ENCODE peak calls at places on chromosome 2, in ten cellular contexts. S, T, L, Y, B, N, R, H, A and F are unnamed samples.

GRCh38 chr2:186543561-186544131 is 46.2 kb upstream of the ITGAV start:
- DNase-seq in A (peak), T (no peak), N (peak), H (peak), B (peak), Y (peak), R (peak), S (no peak), L (no peak), F (peak)

GRCh38 chr2:230866704-230867561 is 2.2 kb downstream of the ITM2C start:
- DNase-seq in S (no peak), H (peak), R (no peak), T (no peak), B (no peak), Y (peak), L (peak), A (peak), N (no peak), F (peak)

GRCh38 chr2:1818404-1818803 is 74.1 kb upstream of the PXDN start:
- DNase-seq in H (no peak), Y (no peak), B (no peak), S (no peak), T (no peak), A (peak), L (no peak), N (no peak), R (no peak), F (no peak)

GRCh38 chr2:200509227-200509607 is 651 bp downstream of the KCTD18 start:
- DNase-seq in S (peak), Y (peak), T (peak), L (peak), H (no peak), B (no peak), N (no peak), A (no peak), R (no peak), F (no peak)

GRCh38 chr2:50765146-50765545 is 266.8 kb downstream of the NRXN1 start:
- DNase-seq in T (no peak), N (no peak), B (no peak), Y (peak), H (no peak), A (no peak), R (no peak), S (no peak), L (no peak), F (no peak)

GRCh38 chr2:8571286-8571791 is 110.5 kb upstream of the ID2 start:
- DNase-seq in H (no peak), A (no peak), Y (no peak), S (no peak), L (no peak), N (no peak), R (no peak), T (no peak), B (no peak), F (no peak)

GRCh38 chr2:64524604-64525322 is 635 bp downstream of the AFTPH start:
- DNase-seq in R (no peak), B (no peak), L (peak), H (peak), N (no peak), A (peak), T (peak), S (peak), Y (peak), F (peak)

GRCh38 chr2:169393068-169393590 is 30.8 kb upstream of the LRP2 start:
- DNase-seq in A (no peak), L (no peak), N (no peak), B (no peak), T (no peak), H (no peak), R (no peak), S (peak), Y (peak), F (no peak)

GRCh38 chr2:86704482-86704971 is 15.6 kb upstream of the RMND5A start:
- DNase-seq in R (peak), B (peak), H (peak), S (no peak), Y (peak), A (peak), L (no peak), T (peak), N (peak), F (peak)

DNA sequence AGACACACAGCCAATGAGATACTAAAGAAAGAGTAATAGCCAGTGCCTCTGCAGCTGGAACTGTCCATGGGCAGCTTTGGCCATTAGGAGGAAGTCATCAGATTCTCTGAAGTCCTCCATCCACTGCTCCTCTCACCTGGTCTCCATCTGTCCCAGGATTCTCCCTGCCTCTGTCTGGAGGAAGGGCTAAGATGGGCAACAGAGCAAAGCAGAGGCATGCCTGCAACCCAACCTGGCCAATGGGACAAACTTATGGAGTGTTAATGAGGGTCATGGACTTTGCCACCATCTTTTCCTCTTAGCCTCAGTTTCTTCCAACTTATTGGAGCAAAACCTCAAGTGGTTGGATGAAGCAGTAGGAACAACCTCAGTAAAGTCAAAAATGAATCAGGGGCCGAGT is 91.5 kb upstream of the SIX3 start:
- DNase-seq in L (no peak), N (no peak), A (no peak), B (no peak), R (no peak), T (no peak), S (no peak), Y (no peak), H (no peak), F (no peak)
- H3K4me3 ChIP-seq in L (no peak), N (no peak), A (no peak), B (no peak), R (no peak), T (no peak), S (no peak), Y (no peak), H (no peak), F (no peak)

GRCh38 chr2:101736233-101736632 is 38.7 kb downstream of the MAP4K4 start:
- DNase-seq in Y (no peak), T (no peak), R (no peak), L (no peak), S (no peak), N (no peak), H (no peak), A (no peak), B (no peak), F (no peak)
- H3K4me3 ChIP-seq in Y (no peak), T (no peak), R (no peak), L (no peak), S (no peak), N (no peak), H (no peak), A (no peak), B (no peak), F (no peak)

GRCh38 chr2:74538881-74539339 is 9.2 kb downstream of the HTRA2 start:
- DNase-seq in H (no peak), Y (no peak), B (no peak), R (no peak), S (no peak), N (no peak), A (no peak), T (no peak), L (no peak), F (no peak)
- H3K4me3 ChIP-seq in H (no peak), Y (no peak), B (no peak), R (no peak), S (peak), N (no peak), A (no peak), T (no peak), L (no peak), F (no peak)

DNA sequence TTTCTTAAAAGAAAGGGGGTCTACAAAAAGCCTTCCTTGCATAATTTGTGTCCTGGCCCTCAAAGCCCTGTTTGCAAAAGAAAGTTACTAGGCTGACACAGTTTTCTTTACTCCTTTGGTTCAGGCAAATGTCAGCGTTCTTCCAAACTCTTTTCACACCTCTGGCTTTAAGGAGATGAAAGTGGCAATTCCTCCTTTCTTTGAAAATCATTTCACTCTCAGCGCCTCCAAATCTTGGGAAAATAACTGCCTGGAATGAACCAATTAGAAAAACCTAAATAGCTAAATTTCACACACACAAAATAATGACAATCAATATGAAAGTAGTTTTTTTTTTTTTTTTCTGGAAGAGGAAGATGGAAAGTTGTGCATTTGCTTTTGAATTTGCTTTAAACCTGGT is 1.6 kb downstream of the MEIS1 start:
- DNase-seq in A (no peak), L (no peak), H (peak), N (no peak), S (no peak), T (no peak), R (no peak), Y (no peak), B (no peak), F (no peak)
- H3K4me3 ChIP-seq in A (peak), L (peak), H (peak), N (peak), S (no peak), T (no peak), R (peak), Y (peak), B (peak), F (peak)

DNA sequence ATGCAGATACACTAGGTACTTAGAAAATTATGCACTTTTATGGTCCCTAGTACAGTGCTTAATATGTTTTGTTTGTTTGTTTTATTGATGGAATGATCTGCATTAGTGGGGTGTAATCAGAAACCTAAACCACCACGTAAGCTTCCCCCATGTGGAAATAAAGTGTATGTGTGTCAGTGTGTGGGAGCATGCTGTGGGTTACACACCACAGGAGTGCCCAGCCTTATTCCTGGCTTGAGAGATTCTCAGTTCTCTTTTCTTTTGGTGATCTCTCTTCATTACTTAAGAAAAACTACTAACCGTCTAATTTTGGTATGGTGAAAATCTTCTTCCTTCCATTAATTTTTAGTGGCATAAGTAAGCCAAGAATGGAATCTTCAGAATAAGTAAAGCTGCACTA is 398.6 kb downstream of the DCDC2C start:
- DNase-seq in N (no peak), H (no peak), A (no peak), T (no peak), R (no peak), Y (no peak), S (no peak), B (no peak), L (no peak), F (no peak)
- H3K4me3 ChIP-seq in N (no peak), H (no peak), A (no peak), T (no peak), R (no peak), Y (no peak), S (no peak), B (no peak), L (no peak), F (no peak)

GRCh38 chr2:121281694-121282093 is 3.3 kb downstream of the TFCP2L1 start:
- DNase-seq in N (no peak), Y (no peak), T (no peak), A (no peak), H (no peak), S (no peak), R (no peak), L (no peak), B (no peak), F (no peak)

GRCh38 chr2:121282800-121283382 is 2.1 kb downstream of the TFCP2L1 start:
- DNase-seq in T (peak), B (no peak), S (no peak), H (no peak), N (no peak), R (no peak), L (no peak), Y (no peak), A (no peak), F (no peak)

GRCh38 chr2:121284424-121285076 is 452 bp downstream of the TFCP2L1 start:
- DNase-seq in B (no peak), L (peak), Y (peak), T (peak), R (no peak), N (no peak), S (no peak), A (no peak), H (no peak), F (no peak)

GRCh38 chr2:121285077-121285449 is at the start of gene TFCP2L1:
- DNase-seq in Y (peak), A (no peak), N (no peak), R (no peak), L (peak), S (peak), H (no peak), T (peak), B (no peak), F (no peak)

DNA sequence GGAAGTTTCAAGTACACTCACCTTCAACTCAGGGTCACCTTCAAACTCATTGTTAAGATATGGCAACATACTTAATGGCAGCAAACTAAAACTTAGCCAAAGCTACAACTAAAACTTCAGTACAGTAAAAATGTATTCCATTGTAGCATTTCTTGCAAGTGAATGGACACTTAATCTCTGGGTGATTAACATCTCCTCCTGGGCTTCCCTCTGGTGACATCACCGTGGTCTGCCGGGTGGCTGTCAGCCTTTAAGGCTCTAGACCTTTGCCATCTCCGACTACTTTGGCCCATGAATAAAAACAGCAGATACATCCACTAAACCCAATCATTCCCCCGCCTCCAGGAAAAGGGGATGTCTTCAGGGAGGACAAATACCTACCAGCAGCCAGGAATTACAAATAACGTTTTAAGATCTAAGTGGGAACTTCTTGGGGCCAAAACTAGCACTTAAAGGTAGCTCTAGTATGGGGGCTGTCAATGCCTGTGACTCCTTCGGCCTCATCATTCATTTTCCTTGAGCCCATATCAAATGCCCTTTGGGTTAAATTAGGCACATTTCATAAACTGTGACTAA is 1.2 kb downstream of the TFCP2L1 start:
- DNase-seq in B (no peak), R (no peak), Y (no peak), S (no peak), T (no peak), H (no peak), L (no peak), N (no peak), A (no peak), F (no peak)
- H3K4me3 ChIP-seq in B (peak), R (no peak), Y (peak), S (no peak), T (peak), H (no peak), L (no peak), N (no peak), A (no peak), F (no peak)

DNA sequence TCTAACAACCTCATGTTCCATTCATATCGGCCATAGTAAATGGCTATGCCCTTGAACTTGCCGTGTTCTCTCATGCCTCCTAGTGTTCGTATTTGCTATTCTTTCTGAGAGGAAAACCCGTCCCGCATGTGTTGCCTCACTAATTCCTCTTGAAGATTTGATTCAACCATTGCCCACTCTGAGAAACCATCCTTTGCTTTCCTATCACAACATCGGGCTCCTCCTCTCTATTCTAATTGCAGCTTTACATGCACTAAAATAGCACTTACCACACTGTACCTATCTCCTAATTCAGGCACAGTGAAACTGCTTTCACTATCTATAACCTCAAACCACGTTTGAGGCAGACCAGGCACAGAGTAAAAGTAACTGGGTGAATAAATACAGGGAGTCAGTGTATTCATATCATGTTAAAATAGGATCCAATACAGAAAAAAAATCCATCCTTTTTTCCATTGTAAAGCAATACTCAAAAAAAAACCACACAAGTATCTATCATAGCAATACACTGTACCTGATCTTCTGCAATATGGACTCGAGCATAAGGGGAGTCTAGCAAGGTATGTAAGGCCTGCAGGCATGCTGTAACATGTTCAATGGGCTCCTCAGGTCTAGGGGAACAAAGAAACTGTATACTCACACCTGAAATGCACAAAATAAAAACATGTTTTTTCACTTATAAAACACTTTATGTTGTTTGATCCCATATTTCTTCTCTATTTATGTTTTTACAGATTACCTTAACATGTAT is 39.0 kb upstream of the STRN start:
- DNase-seq in Y (peak), L (peak), H (peak), B (peak), T (no peak), R (no peak), A (peak), N (no peak), S (peak), F (peak)
- H3K4me3 ChIP-seq in Y (no peak), L (no peak), H (no peak), B (no peak), T (no peak), R (no peak), A (no peak), N (no peak), S (no peak), F (no peak)

GRCh38 chr2:70145168-70145538 is 45.7 kb downstream of the C2orf42 start:
- DNase-seq in S (no peak), T (no peak), H (no peak), L (no peak), Y (no peak), A (no peak), N (no peak), R (no peak), B (no peak), F (no peak)

GRCh38 chr2:70141754-70142589 is 48.8 kb downstream of the C2orf42 start:
- DNase-seq in B (no peak), N (no peak), Y (peak), T (peak), R (no peak), L (peak), A (peak), S (no peak), H (peak), F (peak)

GRCh38 chr2:70142590-70143313 is 48.1 kb downstream of the C2orf42 start:
- DNase-seq in S (peak), T (peak), L (peak), H (peak), Y (peak), B (peak), R (peak), A (peak), N (peak), F (peak)

GRCh38 chr2:70144443-70145167 is 46.2 kb downstream of the C2orf42 start:
- DNase-seq in Y (peak), T (no peak), L (no peak), R (no peak), S (no peak), H (no peak), A (no peak), B (no peak), N (no peak), F (no peak)

DNA sequence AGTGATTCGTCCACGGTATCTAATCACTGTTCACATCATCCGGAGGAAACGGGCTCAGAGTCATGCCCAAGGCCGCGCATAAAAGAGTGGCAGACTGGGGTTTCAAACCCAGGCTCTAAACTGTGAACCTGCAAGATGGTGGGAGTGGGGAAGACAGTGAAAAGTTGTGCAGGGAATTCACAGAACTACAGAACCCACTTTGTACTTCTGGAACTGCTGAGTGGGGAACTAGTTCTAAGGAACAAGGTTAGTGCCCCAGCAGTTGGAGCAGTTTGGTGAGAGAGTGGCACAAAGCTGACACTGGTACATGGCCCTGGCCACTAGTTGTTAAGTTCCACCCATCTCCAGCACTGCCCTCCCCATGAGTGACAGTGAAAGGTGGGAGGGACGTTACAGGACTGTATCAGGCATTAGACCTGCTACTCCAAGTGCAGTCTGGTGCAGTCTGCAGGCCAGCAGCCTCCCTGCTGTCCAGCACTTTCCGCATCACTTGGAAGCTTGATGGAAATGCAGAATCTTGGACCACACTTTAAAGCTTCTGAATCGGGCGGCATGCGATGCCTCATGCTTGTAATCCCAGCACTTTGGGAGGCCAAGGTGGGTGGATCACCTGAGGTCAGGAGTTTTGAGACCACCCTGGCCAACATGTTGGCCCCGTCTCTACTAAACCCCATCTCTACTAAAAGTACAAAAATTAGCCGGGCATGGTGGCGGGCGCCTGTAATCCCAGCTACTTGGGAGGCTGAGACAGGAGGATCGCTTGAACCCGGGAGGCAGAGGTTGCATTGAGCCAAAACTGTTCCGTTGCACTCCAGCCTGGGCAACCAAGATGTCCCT is 47.3 kb downstream of the C2orf42 start:
- DNase-seq in Y (peak), L (peak), H (peak), R (no peak), S (no peak), B (no peak), T (no peak), N (no peak), A (peak), F (peak)
- H3K4me3 ChIP-seq in Y (peak), L (peak), H (peak), R (no peak), S (peak), B (peak), T (peak), N (peak), A (no peak), F (peak)

DNA sequence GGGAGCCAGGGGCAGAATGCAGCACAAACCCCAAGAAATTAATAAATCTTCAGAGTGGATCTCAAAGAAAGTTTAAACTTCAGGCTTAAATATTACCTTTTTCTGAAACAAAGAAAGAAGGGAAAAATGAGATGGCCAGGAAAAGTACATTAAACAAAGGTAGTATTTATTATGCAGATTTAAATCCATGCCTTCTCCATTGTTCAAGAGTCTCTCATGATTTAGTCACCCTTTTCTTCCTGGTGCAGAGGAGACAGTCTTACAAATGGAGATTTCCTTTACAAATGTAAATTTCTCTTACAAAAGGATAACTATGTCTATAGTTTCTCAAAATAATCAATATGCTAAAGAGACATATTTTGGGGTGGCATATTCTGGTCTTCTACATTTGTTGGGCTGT is 33.4 kb upstream of the PPM1B start:
- DNase-seq in L (no peak), N (no peak), B (no peak), R (no peak), H (no peak), Y (no peak), A (no peak), T (no peak), S (no peak), F (no peak)
- H3K4me3 ChIP-seq in L (no peak), N (no peak), B (no peak), R (no peak), H (no peak), Y (no peak), A (no peak), T (no peak), S (no peak), F (no peak)